ENCODE peak calls at places on chromosomes 16 and 17, in four cellular contexts. C is K562, S is HepG2, Q is GM12878. K is an unnamed sample.

GRCh38 chr17:46212634-46213435 is 19.6 kb upstream of the KANSL1 start:
- DNase-seq in C (peak), S (peak), Q (no peak), K (peak)

GRCh38 chr17:51120357-51120738 is 320 bp downstream of the SPAG9 start:
- DNase-seq in C (peak), S (no peak), Q (no peak), K (no peak)

GRCh38 chr17:78257810-78258322 is 26.4 kb downstream of the TMEM235 start:
- DNase-seq in C (peak), S (no peak), Q (no peak), K (no peak)

GRCh38 chr16:83714286-83714685 is 93.5 kb upstream of the HSBP1 start:
- DNase-seq in C (no peak), S (no peak), Q (no peak), K (no peak)

GRCh38 chr17:80482555-80483308 is 6.3 kb upstream of the NPTX1 start:
- DNase-seq in C (no peak), S (no peak), Q (no peak), K (no peak)

GRCh38 chr16:55274391-55274790 is 49.6 kb upstream of the IRX6 start:
- DNase-seq in C (no peak), S (no peak), Q (no peak), K (no peak)

GRCh38 chr17:81097134-81097942 is 62.4 kb downstream of the BAIAP2 start:
- DNase-seq in C (peak), S (peak), Q (no peak), K (peak)

GRCh38 chr16:56301391-56301850 is 110.1 kb downstream of the GNAO1 start:
- DNase-seq in C (no peak), S (no peak), Q (no peak), K (no peak)

GRCh38 chr17:74842599-74843351 is 16.9 kb downstream of the GRIN2C start:
- DNase-seq in C (peak), S (peak), Q (no peak), K (peak)

GRCh38 chr17:40812639-40813038 is 9.8 kb downstream of the KRT10 start:
- DNase-seq in C (no peak), S (no peak), Q (no peak), K (no peak)

GRCh38 chr16:5231246-5231759 is 133.7 kb upstream of the EEF2KMT start:
- DNase-seq in C (no peak), S (no peak), Q (no peak), K (no peak)

GRCh38 chr16:5222770-5223169 is 125.2 kb upstream of the EEF2KMT start:
- DNase-seq in C (no peak), S (no peak), Q (no peak), K (no peak)

GRCh38 chr16:5228369-5228768 is 130.8 kb upstream of the EEF2KMT start:
- DNase-seq in C (no peak), S (no peak), Q (no peak), K (peak)
- TF ChIP-seq REST in C (no peak), S (peak), Q (peak), K (peak)

GRCh38 chr17:59154335-59154720 is 658 bp downstream of the SKA2 start:
- DNase-seq in C (peak), S (peak), Q (no peak), K (peak)

GRCh38 chr17:59152925-59153324 is 2.1 kb downstream of the SKA2 start:
- DNase-seq in C (no peak), S (no peak), Q (no peak), K (no peak)

GRCh38 chr17:59151591-59151990 is 3.4 kb downstream of the SKA2 start:
- DNase-seq in C (no peak), S (no peak), Q (no peak), K (no peak)

GRCh38 chr17:59154721-59155438 is at the start of gene SKA2:
- DNase-seq in C (peak), S (no peak), Q (peak), K (peak)

GRCh38 chr17:59155439-59156177 is at the start of gene PRR11:
- DNase-seq in C (peak), S (peak), Q (no peak), K (peak)
- TF ChIP-seq CREB1 in C (peak), S (peak), Q (peak), K (no peak)

GRCh38 chr16:2968738-2969544 is at the start of gene PAQR4:
- DNase-seq in C (peak), S (peak), Q (peak), K (peak)
- TF ChIP-seq REST in C (peak), S (no peak), Q (peak), K (peak)

GRCh38 chr17:1907818-1908698 is 78.3 kb downstream of the RPA1 start:
- DNase-seq in C (no peak), S (no peak), Q (no peak), K (peak)
- TF ChIP-seq CREB1 in C (no peak), S (no peak), Q (no peak), K (no peak)

GRCh38 chr17:57448288-57449283 is 192.3 kb downstream of the MSI2 start:
- DNase-seq in C (no peak), S (no peak), Q (no peak), K (no peak)
- TF ChIP-seq REST in C (no peak), S (no peak), Q (no peak), K (no peak)

GRCh38 chr16:28009586-28010373 is 53.7 kb downstream of the GSG1L start:
- DNase-seq in C (no peak), S (no peak), Q (no peak), K (no peak)

GRCh38 chr16:28010671-28011070 is 52.8 kb downstream of the GSG1L start:
- DNase-seq in C (no peak), S (no peak), Q (no peak), K (no peak)

GRCh38 chr16:28013392-28013791 is 50.1 kb downstream of the GSG1L start:
- DNase-seq in C (no peak), S (no peak), Q (no peak), K (no peak)

GRCh38 chr16:28012031-28012445 is 51.5 kb downstream of the GSG1L start:
- DNase-seq in C (peak), S (no peak), Q (no peak), K (no peak)

GRCh38 chr16:28011223-28011622 is 52.3 kb downstream of the GSG1L start:
- DNase-seq in C (no peak), S (no peak), Q (no peak), K (no peak)
- TF ChIP-seq CREB1 in C (no peak), S (no peak), Q (no peak), K (no peak)

GRCh38 chr17:382644-383533 is 30.3 kb upstream of the RPH3AL start:
- DNase-seq in C (no peak), S (peak), Q (no peak), K (peak)
- TF ChIP-seq REST in C (no peak), S (no peak), Q (no peak), K (no peak)

GRCh38 chr17:64306850-64307463 is 43.9 kb upstream of the TEX2 start:
- DNase-seq in C (peak), S (peak), Q (no peak), K (peak)
- TF ChIP-seq CREB1 in C (no peak), S (no peak), Q (no peak), K (no peak)

GRCh38 chr17:7484067-7484963 is at the start of gene POLR2A:
- DNase-seq in C (peak), S (peak), Q (peak), K (peak)
- TF ChIP-seq REST in C (no peak), S (no peak), Q (peak), K (peak)

K was measured in GM23338.